ENCODE peak calls at places on chromosomes 11 and 22, in nine cellular contexts. M, N, Q, I, V, G, U, P and A are unnamed samples.

GRCh38 chr11:60887531-60887930 is 18.9 kb downstream of the PRPF19 start:
- DNase-seq in M (no peak), P (peak), V (no peak), N (no peak), I (peak), U (no peak), G (peak), Q (peak), A (no peak)

GRCh38 chr11:45485070-45485716 is 180.2 kb downstream of the CHST1 start:
- DNase-seq in I (no peak), U (no peak), N (no peak), V (no peak), P (no peak), G (no peak), M (no peak), Q (no peak), A (no peak)

GRCh38 chr11:111729441-111729840 is 36.7 kb downstream of the PPP2R1B start:
- DNase-seq in V (no peak), M (no peak), N (no peak), P (no peak), G (no peak), U (no peak), I (no peak), Q (no peak), A (no peak)

GRCh38 chr11:75479598-75479986 is 46.1 kb downstream of the GDPD5 start:
- DNase-seq in M (no peak), V (no peak), G (no peak), N (no peak), I (no peak), U (no peak), P (no peak), Q (no peak), A (no peak)

GRCh38 chr11:1350086-1350725 is 39.5 kb upstream of the BRSK2 start:
- DNase-seq in Q (no peak), M (no peak), G (no peak), P (no peak), V (no peak), N (no peak), I (no peak), U (no peak), A (no peak)

GRCh38 chr11:44456544-44457270 is 108.8 kb upstream of the CD82 start:
- DNase-seq in P (no peak), Q (no peak), G (no peak), M (no peak), U (no peak), N (no peak), I (no peak), V (no peak), A (no peak)

GRCh38 chr11:83649468-83649915 is 363.3 kb upstream of the CCDC90B start:
- DNase-seq in Q (no peak), U (no peak), V (no peak), G (no peak), M (no peak), I (no peak), P (no peak), N (no peak), A (no peak)

GRCh38 chr11:129385801-129386200 is 10.2 kb downstream of the BARX2 start:
- DNase-seq in U (no peak), G (no peak), M (no peak), I (no peak), Q (no peak), N (no peak), P (no peak), V (no peak), A (no peak)

GRCh38 chr11:133906241-133906640 is 50.5 kb downstream of the IGSF9B start:
- DNase-seq in P (no peak), U (no peak), G (no peak), I (no peak), V (no peak), M (no peak), N (no peak), Q (no peak), A (no peak)

GRCh38 chr11:96424693-96425092 is 34.9 kb downstream of the JRKL start:
- DNase-seq in M (no peak), P (no peak), V (no peak), U (no peak), Q (no peak), G (no peak), N (no peak), I (no peak), A (peak)

GRCh38 chr22:49531533-49531895 is 296.2 kb downstream of the BRD1 start:
- DNase-seq in P (no peak), G (no peak), N (no peak), U (no peak), I (no peak), V (no peak), M (no peak), Q (no peak), A (no peak)

GRCh38 chr22:45551310-45552016 is 48.8 kb downstream of the FBLN1 start:
- DNase-seq in U (no peak), G (no peak), V (no peak), N (no peak), Q (no peak), P (no peak), M (peak), I (no peak), A (no peak)

GRCh38 chr22:41966607-41967240 is 2.5 kb upstream of the SEPTIN3 start:
- DNase-seq in U (no peak), Q (peak), N (no peak), P (peak), I (no peak), V (peak), M (peak), G (peak), A (peak)

GRCh38 chr22:46696225-46696518 is 41.9 kb downstream of the CERK start:
- DNase-seq in Q (no peak), P (no peak), V (no peak), I (no peak), G (no peak), U (no peak), M (no peak), N (no peak), A (no peak)

GRCh38 chr22:43734370-43735005 is 77.6 kb downstream of the EFCAB6 start:
- DNase-seq in U (no peak), N (no peak), M (no peak), G (peak), V (no peak), Q (no peak), P (no peak), I (no peak), A (no peak)

GRCh38 chr11:67307545-67308001 is 4.2 kb downstream of the SSH3 start:
- DNase-seq in U (no peak), I (no peak), M (no peak), P (no peak), G (no peak), V (no peak), Q (no peak), N (no peak), A (no peak)

GRCh38 chr11:70876685-70877084 is 375.7 kb downstream of the SHANK2 start:
- DNase-seq in N (no peak), G (no peak), M (no peak), V (no peak), P (no peak), U (no peak), I (no peak), Q (no peak), A (no peak)

GRCh38 chr11:20616908-20617307 is 17.5 kb downstream of the SLC6A5 start:
- DNase-seq in N (no peak), U (no peak), G (no peak), V (no peak), P (no peak), Q (no peak), M (no peak), I (no peak), A (no peak)

GRCh38 chr11:110689306-110689705 is 22.9 kb downstream of the ARHGAP20 start:
- DNase-seq in I (no peak), M (no peak), N (no peak), Q (no peak), U (no peak), P (no peak), G (no peak), V (no peak), A (no peak)

GRCh38 chr11:39668640-39669039 is 1790.8 kb downstream of the LRRC4C start:
- DNase-seq in I (no peak), M (no peak), V (no peak), Q (no peak), U (no peak), G (no peak), N (no peak), P (no peak), A (no peak)

GRCh38 chr11:61919113-61919840 is 1.9 kb upstream of the RAB3IL1 start:
- DNase-seq in U (no peak), M (no peak), N (no peak), Q (no peak), V (no peak), I (peak), G (no peak), P (no peak), A (no peak)

GRCh38 chr22:18968011-18968749 is 32.1 kb upstream of the PRODH start:
- DNase-seq in G (no peak), I (no peak), Q (peak), N (no peak), P (no peak), U (no peak), V (no peak), M (no peak), A (no peak)

GRCh38 chr11:46291441-46292143 is 14.1 kb downstream of the CREB3L1 start:
- DNase-seq in V (no peak), G (no peak), P (no peak), I (no peak), U (no peak), M (no peak), Q (no peak), N (no peak), A (no peak)

GRCh38 chr11:59271247-59271755 is 58.6 kb upstream of the MPEG1 start:
- DNase-seq in G (no peak), I (peak), Q (no peak), V (no peak), U (no peak), N (no peak), P (no peak), M (no peak), A (no peak)

GRCh38 chr11:65417702-65418430 is 4.7 kb upstream of the NEAT1 start:
- DNase-seq in Q (peak), P (peak), N (no peak), U (no peak), G (no peak), I (peak), V (no peak), M (no peak), A (no peak)

GRCh38 chr11:68532719-68533369 is 72.3 kb downstream of the PPP6R3 start:
- DNase-seq in G (no peak), V (no peak), U (no peak), P (no peak), Q (no peak), M (no peak), N (no peak), I (no peak), A (no peak)

GRCh38 chr11:2787816-2788750 is 88.3 kb upstream of the KCNQ1OT1 start:
- DNase-seq in G (no peak), I (no peak), M (no peak), N (no peak), U (no peak), V (no peak), P (no peak), Q (no peak), A (no peak)

GRCh38 chr11:121762820-121763219 is 310.1 kb upstream of the SORL1-AS1 start:
- DNase-seq in V (no peak), U (no peak), G (no peak), Q (no peak), N (no peak), I (peak), P (no peak), M (peak), A (no peak)

GRCh38 chr22:20738394-20739089 is 35.4 kb upstream of the SERPIND1 start:
- DNase-seq in P (no peak), U (no peak), V (no peak), M (no peak), N (no peak), Q (no peak), G (no peak), I (no peak), A (no peak)

GRCh38 chr22:23246982-23247766 is 66.9 kb downstream of the BCR start:
- DNase-seq in M (no peak), V (no peak), N (no peak), G (no peak), U (no peak), Q (no peak), I (no peak), P (no peak), A (no peak)

GRCh38 chr11:1238767-1239595 is 16.1 kb downstream of the MUC5B start:
- DNase-seq in N (no peak), V (no peak), P (no peak), I (no peak), M (no peak), U (no peak), Q (no peak), G (no peak), A (no peak)

GRCh38 chr11:130037881-130038601 is 31.7 kb upstream of the APLP2 start:
- DNase-seq in U (no peak), G (no peak), M (no peak), P (no peak), Q (no peak), N (no peak), V (no peak), I (no peak), A (no peak)

GRCh38 chr11:74442601-74443000 is 24.7 kb downstream of the KCNE3 start:
- DNase-seq in Q (no peak), I (no peak), P (no peak), G (no peak), M (no peak), U (no peak), N (no peak), V (no peak), A (no peak)

GRCh38 chr11:59560290-59560701 is 49.0 kb downstream of the OR4D9 start:
- DNase-seq in V (peak), N (peak), U (peak), P (peak), M (peak), Q (peak), G (peak), I (peak), A (no peak)

GRCh38 chr11:70176940-70177689 is 26.0 kb upstream of the FADD start:
- DNase-seq in G (no peak), P (peak), Q (peak), N (peak), M (no peak), U (peak), V (no peak), I (peak), A (no peak)

GRCh38 chr11:113161671-113162589 is 152.5 kb upstream of the TTC12 start:
- DNase-seq in G (no peak), P (no peak), U (no peak), N (no peak), V (no peak), Q (no peak), M (no peak), I (no peak), A (no peak)

GRCh38 chr11:67290801-67291200 is 1.7 kb downstream of the ANKRD13D start:
- DNase-seq in N (no peak), P (no peak), Q (no peak), V (no peak), U (no peak), G (no peak), I (no peak), M (no peak), A (no peak)

GRCh38 chr11:120182790-120183491 is 27.9 kb upstream of the OAF start:
- DNase-seq in U (no peak), Q (no peak), G (no peak), V (peak), M (no peak), N (no peak), P (peak), I (no peak), A (no peak)